ENCODE peak calls at places on chromosomes 1 and 21, in six cellular contexts. O, L, Z, C, M and T are unnamed samples.

GRCh38 chr1:211738709-211739301 is 63.4 kb upstream of the NEK2 start:
- DNase-seq in O (no peak), C (no peak), M (no peak), Z (no peak), L (peak; percentile 31), T (peak; percentile 62)

GRCh38 chr1:152961201-152961891 is 9.1 kb upstream of the SPRR4 start:
- DNase-seq in Z (no peak), O (no peak), M (no peak), L (no peak), C (no peak), T (no peak)

GRCh38 chr1:50975436-50975835 is 5.4 kb downstream of the CDKN2C start:
- DNase-seq in C (no peak), Z (no peak), L (no peak), O (peak; percentile 39), M (no peak), T (no peak)

GRCh38 chr1:167905182-167905581 is 8.8 kb downstream of the ADCY10 start:
- DNase-seq in L (no peak), M (no peak), O (no peak), C (no peak), Z (peak; percentile 78), T (no peak)

GRCh38 chr1:244046907-244047738 is 4.0 kb upstream of the ZBTB18 start:
- DNase-seq in C (peak; percentile 37), M (no peak), Z (peak; percentile 55), L (no peak), O (peak; percentile 50), T (peak; percentile 49)

GRCh38 chr21:40847956-40848355 is 998 bp upstream of the DSCAM start:
- DNase-seq in M (no peak), O (no peak), L (no peak), Z (no peak), C (no peak), T (no peak)

GRCh38 chr1:182666736-182667135 is 17.7 kb downstream of the RGS8 start:
- DNase-seq in L (no peak), Z (no peak), C (no peak), O (no peak), M (no peak), T (no peak)

GRCh38 chr1:73781257-73781656 is 416.7 kb downstream of the LRRIQ3 start:
- DNase-seq in Z (peak; percentile 6), C (peak; percentile 16), M (no peak), O (no peak), L (no peak), T (peak; percentile 45)

GRCh38 chr1:20964540-20965484 is 177.7 kb upstream of the HP1BP3 start:
- DNase-seq in L (no peak), Z (no peak), O (no peak), M (no peak), C (no peak), T (peak; percentile 51)

GRCh38 chr1:172383541-172383940 is 36.9 kb upstream of the C1orf105 start:
- DNase-seq in O (no peak), Z (peak; percentile 83), L (no peak), C (no peak), M (no peak), T (peak; percentile 59)

GRCh38 chr1:218433744-218434143 is 88.6 kb downstream of the TGFB2 start:
- DNase-seq in M (no peak), O (no peak), L (no peak), C (no peak), Z (peak; percentile 51), T (no peak)

GRCh38 chr1:30412241-30413110 is 310.9 kb downstream of the MATN1 start:
- DNase-seq in C (peak; percentile 8), L (no peak), M (no peak), O (no peak), Z (no peak), T (peak; percentile 73)